ENCODE peak calls at places on chromosomes 5 and 9, in four cellular contexts. R is K562, H is GM12878, S is HepG2. O is an unnamed sample.

GRCh38 chr5:157366741-157367684 is 93.0 kb upstream of the NIPAL4 start:
- DNase-seq in R (peak; percentile 39), H (no peak), S (peak; percentile 28), O (peak; percentile 74)

GRCh38 chr5:36901856-36902255 is 25.3 kb downstream of the NIPBL start:
- DNase-seq in R (no peak), H (no peak), S (no peak), O (no peak)

GRCh38 chr9:73149371-73150067 is 2.1 kb upstream of the ANXA1 start:
- DNase-seq in R (peak; percentile 51), H (peak; percentile 21), S (no peak), O (peak; percentile 75)

GRCh38 chr5:110736763-110737162 is 2.0 kb upstream of the SLC25A46 start:
- DNase-seq in R (no peak), H (no peak), S (no peak), O (no peak)

GRCh38 chr5:127088226-127088625 is 14.9 kb upstream of the C5orf63 start:
- DNase-seq in R (no peak), H (no peak), S (no peak), O (peak; percentile 41)

GRCh38 chr5:89584339-89584956 is 701.5 kb upstream of the MEF2C start:
- DNase-seq in R (no peak), H (no peak), S (no peak), O (no peak)

GRCh38 chr5:41413067-41413466 is 97.3 kb downstream of the PLCXD3 start:
- DNase-seq in R (no peak), H (no peak), S (no peak), O (no peak)

GRCh38 chr5:142929602-142930001 is 159.4 kb downstream of the ARHGAP26 start:
- DNase-seq in R (no peak), H (no peak), S (no peak), O (no peak)

GRCh38 chr5:88452820-88453219 is 184.2 kb upstream of the TMEM161B start:
- DNase-seq in R (no peak), H (no peak), S (no peak), O (no peak)

GRCh38 chr5:17401509-17402290 is 96.3 kb upstream of the TAF11L2 start:
- DNase-seq in R (no peak), H (no peak), S (no peak), O (no peak)

GRCh38 chr5:174623018-174623417 is 101.4 kb upstream of the MSX2 start:
- DNase-seq in R (no peak), H (no peak), S (no peak), O (no peak)

GRCh38 chr9:130235558-130236435 is 29.8 kb upstream of the HMCN2 start:
- DNase-seq in R (peak; percentile 73), H (no peak), S (peak; percentile 25), O (peak; percentile 48)

GRCh38 chr5:115859378-115859777 is 17.6 kb downstream of the AP3S1 start:
- DNase-seq in R (no peak), H (no peak), S (no peak), O (no peak)

GRCh38 chr5:91352831-91353695 is 30.1 kb downstream of the ARRDC3 start:
- DNase-seq in R (no peak), H (no peak), S (no peak), O (no peak)

GRCh38 chr5:19855929-19856328 is 132.1 kb downstream of the CDH18 start:
- DNase-seq in R (no peak), H (no peak), S (no peak), O (no peak)

GRCh38 chr9:106039151-106039935 is 345.0 kb downstream of the TMEM38B start:
- DNase-seq in R (no peak), H (no peak), S (no peak), O (no peak)

GRCh38 chr5:135880278-135880677 is 15.4 kb downstream of the IL9 start:
- DNase-seq in R (peak; percentile 27), H (no peak), S (peak; percentile 48), O (peak; percentile 55)

GRCh38 chr5:143471041-143471509 is 67.6 kb upstream of the NR3C1 start:
- DNase-seq in R (no peak), H (no peak), S (no peak), O (no peak)

GRCh38 chr5:93062548-93062947 is 518.5 kb downstream of the NR2F1-AS1 start:
- DNase-seq in R (no peak), H (no peak), S (no peak), O (peak; percentile 23)

GRCh38 chr5:116766470-116766947 is 191.9 kb upstream of the SEMA6A start:
- DNase-seq in R (peak; percentile 24), H (peak; percentile 70), S (peak; percentile 86), O (peak; percentile 40)

DNA sequence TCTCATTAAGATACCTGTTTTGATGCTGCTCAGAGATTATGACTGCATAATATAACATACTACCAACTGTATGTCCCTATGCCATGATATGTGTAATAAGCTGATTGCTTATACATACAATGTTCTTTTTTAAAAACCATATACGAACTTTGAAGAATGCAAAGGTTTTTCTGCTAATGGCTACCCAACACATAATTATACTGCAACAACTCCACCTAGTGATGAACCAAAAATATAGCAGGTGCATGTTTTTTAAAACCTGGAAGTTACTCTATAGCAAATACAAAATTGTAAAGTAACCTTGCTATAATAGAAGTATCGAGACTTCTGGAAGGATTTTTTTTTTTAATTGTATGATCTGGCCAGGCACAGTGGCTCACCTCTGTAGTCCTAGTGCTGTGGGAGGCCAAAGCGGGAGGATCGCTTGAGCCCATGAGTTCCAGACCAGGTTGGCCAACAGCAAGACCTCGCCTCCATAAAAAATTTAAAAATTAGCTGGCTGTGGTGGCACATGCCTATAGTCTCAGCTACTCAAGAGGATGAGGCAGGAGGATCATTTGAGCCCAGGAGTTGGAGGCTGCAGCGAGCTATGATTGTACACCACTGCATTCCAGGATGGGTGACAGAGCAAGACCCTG is 49.1 kb downstream of the HOMER1 start:
- DNase-seq in R (peak; percentile 37), H (no peak), S (no peak), O (peak; percentile 44)
- TF ChIP-seq USF2 in R (no peak), H (no peak), S (no peak), O (no peak)

DNA sequence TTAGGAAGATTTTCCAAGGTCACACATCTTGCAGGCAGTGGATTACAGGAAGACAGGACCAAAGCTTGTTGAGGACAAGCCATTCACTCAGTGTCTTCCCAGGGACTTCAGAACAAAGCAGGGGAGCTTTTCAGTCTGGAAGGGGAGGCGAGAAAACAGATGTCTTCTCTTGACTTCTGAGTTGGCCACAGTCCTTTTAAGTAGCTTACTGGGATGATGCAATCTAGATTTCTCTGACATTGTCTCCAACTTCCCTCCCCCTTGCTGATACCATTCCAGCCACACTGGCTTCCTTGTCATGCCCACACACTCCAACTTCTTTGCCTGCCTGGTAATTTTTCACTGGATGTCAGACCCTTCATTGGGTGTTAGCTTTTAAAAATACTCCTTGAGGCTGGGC is 174.2 kb upstream of the TBC1D2 start:
- DNase-seq in R (peak; percentile 31), H (no peak), S (no peak), O (no peak)
- TF ChIP-seq CHD4 in R (no peak), H (no peak), S (no peak), O (no peak)

GRCh38 chr9:77707696-77708095 is 59.6 kb upstream of the GNA14 start:
- DNase-seq in R (no peak), H (no peak), S (peak; percentile 62), O (peak; percentile 82)
- TF ChIP-seq USF2 in R (no peak), H (no peak), S (no peak), O (no peak)

GRCh38 chr9:113131689-113132151 is 19.1 kb upstream of the SLC31A2 start:
- DNase-seq in R (no peak), H (no peak), S (no peak), O (no peak)
- TF ChIP-seq CHD4 in R (no peak), H (no peak), S (no peak), O (no peak)

GRCh38 chr5:77637170-77638074 is 1.1 kb downstream of the OTP start:
- DNase-seq in R (no peak), H (no peak), S (no peak), O (no peak)
- TF ChIP-seq USF2 in R (no peak), H (no peak), S (no peak), O (no peak)

GRCh38 chr5:52810426-52810825 is 22.7 kb downstream of the ITGA1 start:
- DNase-seq in R (no peak), H (no peak), S (no peak), O (no peak)

GRCh38 chr5:52811067-52811749 is 23.5 kb downstream of the ITGA1 start:
- DNase-seq in R (no peak), H (no peak), S (no peak), O (peak; percentile 60)

GRCh38 chr5:52808316-52808901 is 20.7 kb downstream of the ITGA1 start:
- DNase-seq in R (no peak), H (no peak), S (no peak), O (no peak)

GRCh38 chr5:52807723-52808122 is 20.0 kb downstream of the ITGA1 start:
- DNase-seq in R (no peak), H (no peak), S (no peak), O (no peak)

DNA sequence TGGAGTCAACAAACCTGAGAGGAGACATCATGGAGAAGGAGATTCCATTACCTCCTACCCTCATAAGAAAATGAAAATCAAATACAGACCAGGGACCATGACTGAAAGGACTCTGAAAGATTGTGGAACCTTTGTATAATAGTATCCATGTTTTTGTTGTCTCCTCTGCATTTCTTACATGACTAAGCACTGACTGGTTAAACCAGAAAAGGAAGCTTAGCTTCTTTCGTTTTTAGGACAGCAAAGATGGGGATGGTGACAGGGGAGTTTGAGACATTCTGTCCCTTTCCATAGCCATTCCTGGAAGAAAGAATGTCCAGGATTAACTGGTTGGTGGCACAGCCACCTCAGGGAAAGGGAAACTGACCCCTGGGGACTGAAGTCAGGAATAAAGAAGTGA is 22.2 kb downstream of the ITGA1 start:
- DNase-seq in R (no peak), H (no peak), S (no peak), O (no peak)
- TF ChIP-seq CHD4 in R (no peak), H (no peak), S (no peak), O (no peak)

GRCh38 chr5:54985301-54986268 is at the start of gene ESM1:
- DNase-seq in R (no peak), H (no peak), S (no peak), O (no peak)
- TF ChIP-seq USF2 in R (no peak), H (no peak), S (no peak), O (no peak)

O was measured in A549.